ENCODE peak calls at places on chromosomes 3 and 15, in four cellular contexts. N is HCEC 1CT, Q is NCI-H460, U is AG08396. R is an unnamed sample.
A peak's percentile ranks its signal among the peaks of the same experiment; 100 is the strongest.

GRCh38 chr3:142664819-142665218 is 59.0 kb upstream of the TRPC1 start:
- DNase-seq in N (no peak), Q (no peak), U (no peak), R (no peak)

GRCh38 chr3:74789111-74789510 is 174.7 kb upstream of the CNTN3 start:
- DNase-seq in N (no peak), Q (no peak), U (no peak), R (no peak)

GRCh38 chr3:63911395-63911900 is 735 bp downstream of the SCAANT1 start:
- DNase-seq in N (peak; percentile 45), Q (no peak), U (peak; percentile 34), R (peak; percentile 36)

GRCh38 chr15:37582852-37583251 is 351.6 kb upstream of the TMCO5A start:
- DNase-seq in N (no peak), Q (no peak), U (no peak), R (no peak)

GRCh38 chr3:55668359-55668758 is 181.3 kb upstream of the WNT5A start:
- DNase-seq in N (no peak), Q (no peak), U (no peak), R (peak; percentile 19)

GRCh38 chr15:71653986-71654713 is 156.2 kb upstream of the NR2E3 start:
- DNase-seq in N (no peak), Q (no peak), U (no peak), R (no peak)

GRCh38 chr3:25297667-25298585 is 130.1 kb upstream of the RARB start:
- DNase-seq in N (no peak), Q (no peak), U (no peak), R (peak; percentile 2)

GRCh38 chr3:171932153-171932567 is 89.0 kb downstream of the TMEM212 start:
- DNase-seq in N (no peak), Q (no peak), U (no peak), R (no peak)

GRCh38 chr3:43004282-43004681 is 25.2 kb downstream of the GASK1A start:
- DNase-seq in N (peak; percentile 29), Q (no peak), U (peak; percentile 39), R (peak; percentile 14)

GRCh38 chr15:45387379-45388007 is 9.1 kb upstream of the GATM start:
- DNase-seq in N (no peak), Q (no peak), U (no peak), R (no peak)

GRCh38 chr15:68268405-68268804 is 9.1 kb upstream of the FEM1B start:
- DNase-seq in N (no peak), Q (no peak), U (no peak), R (no peak)

R was measured in LHCN-M2.